ENCODE peak calls at places on chromosome 4, in ten cellular contexts. I, T, Z, S, V, X, Y, P, E and U are unnamed samples.

GRCh38 chr4:8255698-8256441 is 13.7 kb upstream of the HTRA3 start:
- DNase-seq in V (no peak), I (no peak), S (peak; percentile 45), Z (no peak), E (no peak), P (no peak), T (no peak), Y (no peak), X (peak; percentile 91), U (no peak)

GRCh38 chr4:106369456-106370060 is 980 bp upstream of the GIMD1 start:
- DNase-seq in T (no peak), V (no peak), P (peak; percentile 25), Y (peak; percentile 83), X (no peak), S (no peak), Z (peak; percentile 14), I (no peak), E (no peak), U (no peak)

GRCh38 chr4:96352051-96352517 is 512.2 kb downstream of the PDHA2 start:
- DNase-seq in T (no peak), V (no peak), E (no peak), X (no peak), Y (peak; percentile 67), P (peak; percentile 2), S (no peak), I (no peak), Z (peak; percentile 16), U (no peak)

GRCh38 chr4:124464836-124465235 is 247.7 kb downstream of the ANKRD50 start:
- DNase-seq in X (no peak), Y (no peak), T (no peak), E (no peak), Z (no peak), P (no peak), I (no peak), V (no peak), S (no peak), U (no peak)

GRCh38 chr4:119490335-119490734 is 138.3 kb downstream of the PDE5A start:
- DNase-seq in P (peak; percentile 2), I (no peak), V (no peak), X (no peak), S (no peak), T (peak; percentile 10), E (no peak), Z (no peak), Y (peak; percentile 68), U (no peak)

GRCh38 chr4:122783301-122784215 is 43.1 kb upstream of the FGF2 start:
- DNase-seq in X (no peak), E (no peak), Y (peak; percentile 99), I (peak; percentile 35), V (peak; percentile 77), P (peak; percentile 84), T (peak; percentile 21), S (peak; percentile 89), Z (no peak), U (no peak)

GRCh38 chr4:75633846-75634245 is 3.5 kb upstream of the CDKL2 start:
- DNase-seq in Y (no peak), I (no peak), S (no peak), V (no peak), T (no peak), P (no peak), E (no peak), Z (no peak), X (no peak), U (no peak)

GRCh38 chr4:94032754-94033153 is 174.9 kb upstream of the SMARCAD1 start:
- DNase-seq in E (no peak), P (no peak), V (no peak), X (no peak), I (no peak), Z (peak; percentile 46), T (no peak), S (no peak), Y (peak; percentile 55), U (no peak)

GRCh38 chr4:110959041-110959643 is 336.3 kb upstream of the PITX2 start:
- DNase-seq in S (no peak), P (no peak), X (no peak), Z (no peak), E (no peak), T (no peak), V (no peak), I (no peak), Y (no peak), U (no peak)

GRCh38 chr4:127846765-127847164 is 33.9 kb upstream of the PLK4 start:
- DNase-seq in S (no peak), Y (no peak), T (no peak), E (no peak), V (no peak), P (no peak), X (no peak), I (no peak), Z (no peak), U (no peak)

GRCh38 chr4:127843704-127844604 is 36.7 kb upstream of the PLK4 start:
- DNase-seq in I (no peak), E (no peak), V (no peak), P (no peak), Z (no peak), T (no peak), Y (peak; percentile 30), S (no peak), X (no peak), U (no peak)

GRCh38 chr4:127849505-127850234 is 31.0 kb upstream of the PLK4 start:
- DNase-seq in Y (no peak), E (no peak), X (no peak), S (no peak), P (no peak), V (no peak), I (no peak), Z (no peak), T (no peak), U (no peak)

GRCh38 chr4:127846061-127846460 is 34.6 kb upstream of the PLK4 start:
- DNase-seq in Z (no peak), Y (no peak), T (no peak), P (no peak), V (no peak), E (no peak), X (no peak), I (no peak), S (no peak), U (no peak)

GRCh38 chr4:127844605-127845116 is 36.0 kb upstream of the PLK4 start:
- DNase-seq in S (no peak), E (no peak), P (no peak), V (no peak), I (no peak), X (no peak), Z (no peak), T (no peak), Y (no peak), U (no peak)
- TF ChIP-seq POLR2AphosphoS5 in S (no peak), E (no peak), P (no peak), V (no peak), I (no peak), X (no peak), Z (no peak), T (no peak), Y (no peak), U (no peak)

GRCh38 chr4:42401171-42401570 is 3.9 kb downstream of the SHISA3 start:
- DNase-seq in E (no peak), X (no peak), Y (peak; percentile 45), S (no peak), P (no peak), Z (no peak), T (no peak), I (no peak), V (no peak), U (no peak)
- TF ChIP-seq CTCF in E (no peak), X (no peak), Y (peak; percentile 37), S (no peak), P (peak; percentile 26), Z (peak; percentile 12), T (no peak), I (no peak), V (no peak), U (no peak)

GRCh38 chr4:38131371-38132139 is 171.4 kb downstream of the PTTG2 start:
- DNase-seq in Y (peak; percentile 80), V (no peak), Z (no peak), P (no peak), S (no peak), X (no peak), T (peak; percentile 23), I (no peak), E (no peak), U (no peak)
- H3K4me3 ChIP-seq in Y (no peak overlapping the region), V (no peak overlapping the region), Z (no peak overlapping the region), P (no peak overlapping the region), S (no peak overlapping the region), X (no peak overlapping the region), T (no peak overlapping the region), I (no peak overlapping the region), E (no peak overlapping the region), U (no peak overlapping the region)

DNA sequence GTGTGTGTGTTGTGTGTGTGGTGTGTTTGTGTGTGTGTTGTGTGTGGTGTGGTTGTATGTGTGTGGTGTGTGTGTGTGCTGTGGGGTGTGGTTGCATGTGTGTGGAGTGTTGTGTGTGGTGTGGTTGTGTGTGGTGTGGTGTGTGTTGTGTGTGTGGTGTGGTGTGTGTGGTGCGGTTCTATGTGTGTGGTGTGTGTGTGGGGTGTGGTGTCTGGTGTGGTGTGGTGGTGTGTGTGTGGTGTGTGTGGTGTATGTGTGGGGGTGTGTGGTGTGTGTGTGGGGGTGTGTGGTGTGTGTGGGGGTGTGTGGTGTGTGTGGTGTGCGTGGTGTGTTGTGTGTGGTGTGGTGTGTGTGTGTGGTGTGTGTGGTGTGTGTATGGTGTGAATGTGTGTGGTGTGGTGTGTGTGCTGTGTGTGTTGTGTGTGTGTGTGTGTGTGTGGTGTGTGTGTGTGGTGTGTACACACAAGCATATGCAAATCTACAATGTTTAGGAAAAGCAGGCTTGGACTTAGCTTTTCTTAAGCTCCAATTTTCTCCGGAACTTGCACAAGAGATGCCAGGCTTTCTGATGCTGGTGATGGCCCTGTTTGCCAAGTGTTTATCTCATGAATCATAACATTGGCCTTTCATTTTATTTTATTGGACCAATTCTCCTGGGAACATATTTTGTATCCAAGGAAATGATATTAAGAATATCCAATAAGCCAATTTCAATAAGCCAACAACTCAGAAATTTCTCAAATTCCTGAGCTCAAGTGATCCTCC is 148.7 kb downstream of the SPATA18 start:
- DNase-seq in V (no peak), T (no peak), X (no peak), Z (no peak), Y (no peak), I (no peak), P (no peak), S (no peak), E (no peak), U (no peak)
- TF ChIP-seq POLR2AphosphoS5 in V (no peak), T (no peak), X (no peak), Z (no peak), Y (no peak), I (no peak), P (no peak), S (no peak), E (no peak), U (no peak)

GRCh38 chr4:108783666-108784463 is 21.0 kb upstream of the ETNPPL start:
- DNase-seq in E (no peak), X (no peak), T (no peak), S (no peak), Y (no peak), P (no peak), I (no peak), Z (no peak), V (no peak), U (no peak)
- TF ChIP-seq CTCF in E (no peak), X (no peak), T (no peak), S (no peak), Y (peak; percentile 19), P (no peak), I (no peak), Z (peak; percentile 46), V (no peak), U (no peak)